ENCODE peak calls at places on chromosome 21, in six cellular contexts. V is PC-3, K is erythroblast, P is lung, R is EL, J is NCI-H1092 treated with DMSO at 0.1 percent for 48 hours. F is an unnamed sample.

GRCh38 chr21:35234725-35235124 is 185.6 kb upstream of the RUNX1 start:
- DNase-seq in V (no peak), K (no peak), P (no peak), R (no peak), J (no peak), F (no peak)

GRCh38 chr21:42010507-42011493 is 640 bp upstream of the ZBTB21 start:
- DNase-seq in V (peak; percentile 38), K (peak; percentile 64), P (peak; percentile 42), R (no peak), J (peak; percentile 74), F (peak; percentile 32)

GRCh38 chr21:45393833-45394638 is 10.9 kb upstream of the COL18A1 start:
- DNase-seq in V (no peak), K (no peak), P (no peak), R (no peak), J (no peak), F (no peak)

GRCh38 chr21:34351786-34352241 is 12.0 kb upstream of the KCNE2 start:
- DNase-seq in V (peak; percentile 61), K (peak; percentile 38), P (no peak), R (peak; percentile 31), J (peak; percentile 87), F (no peak)

GRCh38 chr21:31254131-31254530 is 89.9 kb downstream of the TIAM1 start:
- DNase-seq in V (no peak), K (no peak), P (no peak), R (no peak), J (no peak), F (no peak)

GRCh38 chr21:15498455-15498854 is 231.3 kb upstream of the USP25 start:
- DNase-seq in V (no peak), K (no peak), P (no peak), R (no peak), J (no peak), F (no peak)

GRCh38 chr21:16086121-16086520 is 356.3 kb downstream of the USP25 start:
- DNase-seq in V (peak; percentile 49), K (no peak), P (no peak), R (no peak), J (no peak), F (no peak)

GRCh38 chr21:45410865-45411809 is 6.2 kb downstream of the COL18A1 start:
- DNase-seq in V (no peak), K (peak; percentile 97), P (no peak), R (no peak), J (no peak), F (no peak)

GRCh38 chr21:15241997-15242767 is 177.4 kb upstream of the NRIP1 start:
- DNase-seq in V (peak; percentile 60), K (no peak), P (no peak), R (no peak), J (no peak), F (no peak)